ENCODE peak calls at places on chromosomes 13 and 19, in four cellular contexts. Y, N, E and Q are unnamed samples.

GRCh38 chr13:20389696-20390525 is 135.7 kb downstream of the CRYL1 start:
- DNase-seq in Y (no peak), N (no peak), E (no peak), Q (no peak)

GRCh38 chr13:112330479-112331407 is 45.4 kb upstream of the SPACA7 start:
- DNase-seq in Y (no peak), N (no peak), E (no peak), Q (no peak)

GRCh38 chr13:40539954-40540706 is 126.3 kb downstream of the FOXO1 start:
- DNase-seq in Y (peak), N (no peak), E (no peak), Q (no peak)

GRCh38 chr13:29423050-29423449 is 172.4 kb downstream of the SLC7A1 start:
- DNase-seq in Y (no peak), N (no peak), E (no peak), Q (no peak)

GRCh38 chr13:51066091-51066831 is 44.8 kb downstream of the C13orf42 start:
- DNase-seq in Y (no peak), N (no peak), E (no peak), Q (no peak)

GRCh38 chr13:32165791-32166190 is 134.2 kb downstream of the FRY start:
- DNase-seq in Y (no peak), N (no peak), E (peak), Q (no peak)

GRCh38 chr19:32017341-32017948 is 328.0 kb upstream of the ZNF507 start:
- DNase-seq in Y (no peak), N (no peak), E (no peak), Q (no peak)

GRCh38 chr13:92991687-92992086 is 234.9 kb upstream of the GPC6 start:
- DNase-seq in Y (no peak), N (no peak), E (no peak), Q (no peak)

GRCh38 chr13:24228852-24229458 is 68.4 kb downstream of the SPATA13 start:
- DNase-seq in Y (peak), N (no peak), E (no peak), Q (peak)

GRCh38 chr13:110012102-110012739 is 225.8 kb upstream of the IRS2 start:
- DNase-seq in Y (peak), N (no peak), E (no peak), Q (no peak)

GRCh38 chr19:17370026-17370587 is 7.0 kb downstream of the PLVAP start:
- DNase-seq in Y (peak), N (no peak), E (no peak), Q (no peak)

GRCh38 chr19:18915639-18916038 is 3.5 kb downstream of the COPE start:
- DNase-seq in Y (no peak), N (peak), E (no peak), Q (no peak)

GRCh38 chr13:38624822-38625221 is 62.1 kb upstream of the FREM2 start:
- DNase-seq in Y (no peak), N (no peak), E (no peak), Q (peak)

GRCh38 chr13:43261018-43261417 is 237.6 kb downstream of the DNAJC15 start:
- DNase-seq in Y (peak), N (no peak), E (no peak), Q (no peak)

GRCh38 chr19:51593969-51594773 is 23.1 kb downstream of the ZNF175 start:
- DNase-seq in Y (peak), N (peak), E (peak), Q (peak)

GRCh38 chr13:97028441-97029299 is 34.4 kb upstream of the OXGR1 start:
- DNase-seq in Y (no peak), N (peak), E (no peak), Q (no peak)

GRCh38 chr13:46053162-46054012 is 841 bp upstream of the ZC3H13 start:
- DNase-seq in Y (no peak), N (no peak), E (no peak), Q (no peak)

GRCh38 chr19:32219881-32220552 is 125.4 kb upstream of the ZNF507 start:
- DNase-seq in Y (no peak), N (no peak), E (no peak), Q (no peak)

GRCh38 chr13:19959141-19959830 is 759 bp downstream of the ZMYM2 start:
- DNase-seq in Y (no peak), N (peak), E (peak), Q (no peak)

GRCh38 chr13:98825659-98826058 is 73.2 kb upstream of the SLC15A1 start:
- DNase-seq in Y (no peak), N (no peak), E (no peak), Q (no peak)

GRCh38 chr13:49657241-49657641 is 28.9 kb downstream of the ARL11 start:
- DNase-seq in Y (no peak), N (no peak), E (no peak), Q (no peak)

GRCh38 chr13:56735537-56735942 is 405.2 kb upstream of the PRR20A start:
- DNase-seq in Y (no peak), N (no peak), E (no peak), Q (no peak)

GRCh38 chr13:105363747-105364177 is 1171.7 kb downstream of the EFNB2 start:
- DNase-seq in Y (no peak), N (no peak), E (no peak), Q (no peak)

GRCh38 chr19:2288743-2289713 is 7.1 kb upstream of the PEAK3 start:
- DNase-seq in Y (no peak), N (no peak), E (no peak), Q (no peak)

GRCh38 chr19:40576181-40576584 is 490 bp upstream of the SHKBP1 start:
- DNase-seq in Y (no peak), N (no peak), E (no peak), Q (no peak)

GRCh38 chr19:40410030-40410389 is 3.2 kb downstream of the PRX start:
- DNase-seq in Y (no peak), N (no peak), E (no peak), Q (no peak)

GRCh38 chr13:112670864-112671263 is 19.0 kb upstream of the ATP11A start:
- DNase-seq in Y (no peak), N (no peak), E (peak), Q (no peak)

GRCh38 chr13:36975172-36975571 is 24.0 kb downstream of the ALG5 start:
- DNase-seq in Y (no peak), N (no peak), E (no peak), Q (no peak)

GRCh38 chr13:80012281-80012680 is 328.6 kb downstream of the SPRY2 start:
- DNase-seq in Y (no peak), N (no peak), E (no peak), Q (no peak)

GRCh38 chr19:35856001-35856400 is 710 bp upstream of the KIRREL2 start:
- DNase-seq in Y (no peak), N (no peak), E (no peak), Q (no peak)

GRCh38 chr19:9735986-9736385 is 32.6 kb downstream of the ZNF846 start:
- DNase-seq in Y (no peak), N (no peak), E (no peak), Q (no peak)

GRCh38 chr13:109651854-109652253 is 134.5 kb downstream of the IRS2 start:
- DNase-seq in Y (no peak), N (no peak), E (no peak), Q (no peak)

GRCh38 chr19:22634450-22634827 is 315 bp downstream of the ZNF492 start:
- DNase-seq in Y (no peak), N (no peak), E (no peak), Q (no peak)

GRCh38 chr13:29922281-29922821 is 71.9 kb upstream of the UBL3 start:
- DNase-seq in Y (no peak), N (no peak), E (no peak), Q (no peak)

GRCh38 chr19:6521718-6522646 is 8.8 kb upstream of the TNFSF9 start:
- DNase-seq in Y (no peak), N (peak), E (peak), Q (no peak)

GRCh38 chr19:1656988-1657536 is 4.6 kb upstream of the TCF3 start:
- DNase-seq in Y (no peak), N (no peak), E (no peak), Q (no peak)

GRCh38 chr19:15253076-15253475 is 20.8 kb upstream of the EPHX3 start:
- DNase-seq in Y (no peak), N (no peak), E (no peak), Q (no peak)

GRCh38 chr19:15251010-15251748 is 18.9 kb upstream of the EPHX3 start:
- DNase-seq in Y (peak), N (no peak), E (no peak), Q (no peak)

GRCh38 chr19:15251749-15252397 is 19.6 kb upstream of the EPHX3 start:
- DNase-seq in Y (peak), N (peak), E (peak), Q (no peak)

GRCh38 chr19:15253513-15253912 is 21.3 kb upstream of the EPHX3 start:
- DNase-seq in Y (no peak), N (no peak), E (no peak), Q (no peak)

GRCh38 chr19:15252398-15253018 is 20.3 kb upstream of the EPHX3 start:
- DNase-seq in Y (no peak), N (no peak), E (no peak), Q (no peak)
- TF ChIP-seq CTCF in Y (peak), N (no peak), E (peak), Q (peak)

GRCh38 chr19:45336696-45337251 is 3.8 kb upstream of the KLC3 start:
- DNase-seq in Y (no peak), N (no peak), E (no peak), Q (no peak)

GRCh38 chr19:45340899-45341453 is 426 bp downstream of the KLC3 start:
- DNase-seq in Y (no peak), N (no peak), E (no peak), Q (no peak)

GRCh38 chr19:45342911-45343310 is 2.4 kb downstream of the KLC3 start:
- DNase-seq in Y (no peak), N (no peak), E (no peak), Q (no peak)

GRCh38 chr19:45339629-45340028 is 921 bp upstream of the KLC3 start:
- DNase-seq in Y (no peak), N (no peak), E (no peak), Q (no peak)

DNA sequence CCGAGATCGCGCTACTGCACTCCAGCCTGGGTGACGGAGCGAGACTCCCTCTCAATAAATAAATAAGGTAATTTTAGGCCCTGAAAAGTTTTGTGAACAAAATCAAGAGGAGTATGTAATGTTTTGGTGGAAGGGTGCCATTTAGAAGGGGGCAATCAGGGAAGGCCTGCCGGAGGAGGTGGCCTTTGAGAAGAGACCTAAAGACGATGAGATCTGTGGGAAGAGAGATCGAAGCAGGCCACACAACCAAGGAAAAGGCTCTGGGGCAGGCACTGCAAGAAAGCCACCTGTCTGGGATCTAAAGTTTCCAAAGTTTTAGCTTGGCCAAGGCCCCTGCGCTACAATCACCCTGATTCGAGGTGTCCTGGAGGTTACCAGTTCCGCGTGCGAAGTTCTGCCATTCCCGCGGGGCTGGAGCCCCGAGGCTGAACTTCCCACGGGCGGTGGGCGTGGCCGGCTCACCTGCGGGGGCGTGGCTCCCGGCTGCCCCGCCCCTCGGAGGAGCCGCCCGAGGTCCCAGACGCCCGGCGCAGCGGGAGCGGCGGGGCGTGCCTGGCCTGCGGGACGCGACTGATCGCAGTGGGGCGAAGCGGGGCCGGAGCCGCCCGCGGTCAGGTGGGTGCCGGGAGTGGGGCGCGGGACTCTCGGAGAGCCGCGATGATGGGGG is at the start of gene KLC3:
- DNase-seq in Y (no peak), N (peak), E (peak), Q (no peak)
- H3K4me3 ChIP-seq in Y (peak), N (peak), E (peak), Q (peak)

DNA sequence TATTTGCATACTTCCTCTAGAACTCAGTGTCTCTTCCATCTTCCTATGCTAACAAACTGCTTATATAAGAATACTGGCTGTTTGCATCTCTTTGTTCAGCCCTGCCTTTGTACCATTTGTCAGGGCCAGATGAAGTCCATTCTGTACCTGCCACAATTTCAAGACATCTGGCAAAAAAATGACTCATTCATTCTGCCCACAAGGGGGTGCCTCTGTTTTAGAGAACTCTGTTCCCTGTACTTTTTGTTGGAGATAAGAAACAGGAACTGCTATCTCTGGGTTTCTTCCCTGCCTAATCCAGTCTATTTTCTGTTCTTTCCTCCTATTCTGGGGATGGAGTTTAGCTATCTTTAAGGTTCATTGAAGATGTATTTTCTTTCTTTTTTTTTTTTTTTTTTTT is 23.0 kb downstream of the ZNF568 start:
- DNase-seq in Y (no peak), N (no peak), E (no peak), Q (no peak)
- TF ChIP-seq CTCF in Y (no peak), N (no peak), E (no peak), Q (peak)

GRCh38 chr19:13705201-13705600 is 59.1 kb upstream of the MRI1 start:
- DNase-seq in Y (no peak), N (no peak), E (no peak), Q (no peak)
- H3K4me3 ChIP-seq in Y (no peak), N (no peak), E (no peak), Q (no peak)

GRCh38 chr19:29965529-29965928 is 23.5 kb downstream of the URI1 start:
- DNase-seq in Y (peak), N (no peak), E (no peak), Q (no peak)

GRCh38 chr19:29964171-29964570 is 22.1 kb downstream of the URI1 start:
- DNase-seq in Y (no peak), N (no peak), E (no peak), Q (no peak)

GRCh38 chr19:29963576-29963975 is 21.5 kb downstream of the URI1 start:
- DNase-seq in Y (no peak), N (no peak), E (no peak), Q (no peak)

GRCh38 chr19:29967623-29968022 is 25.6 kb downstream of the URI1 start:
- DNase-seq in Y (no peak), N (no peak), E (no peak), Q (peak)

DNA sequence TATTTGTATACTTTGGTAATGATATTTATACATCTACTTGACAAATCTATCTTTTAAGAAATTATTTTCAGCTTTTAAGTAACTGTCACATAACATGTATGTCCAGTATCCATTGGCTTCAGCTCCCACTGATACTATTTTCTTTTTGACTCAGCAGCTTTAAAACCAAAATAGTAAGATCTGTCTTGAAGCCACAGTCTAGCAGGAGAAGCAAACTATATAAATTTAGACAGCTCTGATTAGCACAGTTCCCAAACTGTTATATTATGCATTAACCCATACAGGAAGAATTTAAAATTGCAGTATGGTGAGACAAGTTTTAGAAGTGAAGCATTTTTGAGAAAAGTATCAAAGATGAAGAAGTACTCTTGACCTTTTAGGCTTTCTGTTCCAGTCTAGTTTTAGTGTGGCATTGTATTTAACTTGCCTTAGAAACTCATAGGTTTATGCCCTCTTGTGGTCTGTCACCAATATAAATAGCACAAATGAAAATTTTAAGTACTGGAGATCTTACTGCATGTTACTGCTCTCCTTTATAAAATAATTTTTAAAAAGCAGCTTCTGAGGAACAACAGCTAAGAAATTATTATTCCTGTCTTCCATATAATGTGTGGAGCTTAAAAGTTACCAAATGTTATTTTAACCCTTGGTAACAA is 24.7 kb downstream of the URI1 start:
- DNase-seq in Y (no peak), N (no peak), E (no peak), Q (no peak)
- TF ChIP-seq CTCF in Y (peak), N (no peak), E (no peak), Q (peak)